ENCODE peak calls at places on chromosomes 12 and 14, in four cellular contexts. Y is uterus; T is CD8-positive, alpha-beta T cell; C is gastrocnemius medialis. Z is an unnamed sample.

GRCh38 chr14:90699016-90699415 is 117.2 kb downstream of the TTC7B start:
- DNase-seq in C (no peak), Y (no peak), T (no peak), Z (no peak)

GRCh38 chr14:96409701-96410100 is 17.8 kb downstream of the AK7 start:
- DNase-seq in T (no peak), Y (no peak), C (no peak), Z (no peak)

GRCh38 chr12:93526786-93527428 is 45.6 kb upstream of the SOCS2 start:
- DNase-seq in C (no peak), Y (no peak), T (no peak), Z (no peak)

GRCh38 chr12:58888131-58888783 is 32.0 kb downstream of the LRIG3 start:
- DNase-seq in T (no peak), Y (no peak), C (no peak), Z (no peak)

GRCh38 chr12:108457006-108457733 is 57.9 kb upstream of the FICD start:
- DNase-seq in Y (peak), T (no peak), C (no peak), Z (no peak)

GRCh38 chr14:74324945-74325361 is 22.2 kb upstream of the ABCD4 start:
- DNase-seq in C (no peak), Y (no peak), T (no peak), Z (no peak)

GRCh38 chr14:50828738-50829471 is 2.1 kb downstream of the NIN start:
- DNase-seq in C (no peak), T (no peak), Y (no peak), Z (no peak)

GRCh38 chr14:54348001-54348611 is 48.7 kb upstream of the CDKN3 start:
- DNase-seq in Y (no peak), T (no peak), C (no peak), Z (no peak)

GRCh38 chr14:101370593-101371569 is 190.4 kb upstream of the DIO3 start:
- DNase-seq in T (no peak), Y (no peak), C (no peak), Z (no peak)

DNA sequence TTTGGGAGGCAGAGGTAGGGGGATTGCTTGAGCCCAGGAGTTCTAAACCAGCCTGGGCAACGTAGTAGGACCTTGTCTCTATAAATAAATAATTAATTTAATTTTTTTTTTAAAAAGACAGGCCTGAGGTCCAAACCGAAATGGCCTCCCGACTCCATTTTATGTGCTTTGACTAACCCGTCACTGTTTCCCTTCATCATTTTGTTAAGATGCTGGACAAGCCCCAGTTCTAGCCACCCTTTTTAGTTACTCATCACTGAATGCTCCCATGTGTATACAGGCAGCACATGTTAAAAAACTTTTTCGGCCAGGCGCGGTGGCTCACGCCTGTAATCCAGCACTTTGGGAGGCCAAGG is 83.6 kb upstream of the RESF1 start:
- DNase-seq in C (no peak), T (no peak), Y (no peak), Z (no peak)
- H3K27ac ChIP-seq in C (peak), T (peak), Y (no peak), Z (peak)

DNA sequence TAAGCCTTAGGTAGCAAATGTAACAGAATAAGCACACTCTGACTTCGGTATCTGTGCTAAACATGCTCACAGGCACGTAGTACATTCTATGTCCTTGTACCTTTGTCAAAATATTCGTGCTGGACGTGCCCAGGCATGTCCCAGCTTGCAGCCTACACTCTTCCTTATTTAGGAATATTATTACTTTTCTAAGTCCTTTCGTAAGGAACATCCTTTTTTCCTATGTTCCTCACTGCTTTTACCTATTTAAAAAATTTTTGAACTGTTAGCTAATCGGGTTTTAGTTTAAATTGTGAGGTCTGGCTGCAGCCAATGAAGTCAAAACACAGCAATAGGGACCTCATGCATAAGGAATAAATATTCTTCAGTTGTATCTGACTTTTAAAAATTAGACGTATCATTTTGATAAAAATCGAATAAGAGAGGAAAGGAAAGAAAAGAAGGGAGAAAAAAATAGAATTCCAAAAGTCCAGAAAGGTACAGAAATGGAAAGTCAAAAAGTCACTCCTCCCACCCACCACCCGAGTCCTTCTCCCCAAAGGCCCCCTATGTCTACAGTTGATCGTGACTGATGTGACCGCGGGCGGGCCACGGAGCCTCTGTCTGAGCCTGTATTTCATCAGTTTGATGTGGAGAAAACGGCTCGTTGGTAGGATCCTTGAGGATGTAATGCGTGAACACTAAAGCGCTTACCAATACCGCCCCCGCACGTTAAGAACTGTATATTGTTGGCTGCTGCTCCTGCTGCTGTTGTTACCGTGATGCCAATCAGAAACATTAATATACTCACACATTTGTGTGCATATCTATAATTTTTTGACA is 24.4 kb upstream of the UBC start:
- DNase-seq in C (peak), Y (peak), T (peak), Z (peak)
- TF ChIP-seq CTCF in C (peak), Y (peak), T (peak), Z (peak)

GRCh38 chr14:93430319-93430801 is 379 bp upstream of the UNC79 start:
- DNase-seq in T (no peak), C (no peak), Y (no peak), Z (no peak)
- H3K27ac ChIP-seq in T (no peak), C (no peak), Y (no peak), Z (no peak)

GRCh38 chr14:56875104-56875675 is 64.9 kb upstream of the OTX2 start:
- DNase-seq in T (no peak), C (no peak), Y (no peak), Z (no peak)

GRCh38 chr14:56868660-56869059 is 58.4 kb upstream of the OTX2 start:
- DNase-seq in Y (no peak), C (no peak), T (no peak), Z (no peak)

GRCh38 chr14:56870336-56870735 is 60.1 kb upstream of the OTX2 start:
- DNase-seq in C (no peak), T (no peak), Y (no peak), Z (no peak)

GRCh38 chr14:56878766-56879165 is 68.5 kb upstream of the OTX2 start:
- DNase-seq in C (no peak), Y (no peak), T (no peak), Z (no peak)

GRCh38 chr14:56874375-56874774 is 64.1 kb upstream of the OTX2 start:
- DNase-seq in T (no peak), C (no peak), Y (no peak), Z (no peak)
- TF ChIP-seq CTCF in T (no peak), C (no peak), Y (no peak), Z (no peak)

GRCh38 chr12:27008070-27008469 is 6.1 kb downstream of the TM7SF3 start:
- DNase-seq in T (no peak), C (no peak), Y (no peak), Z (no peak)

GRCh38 chr12:27003421-27004311 is 10.5 kb downstream of the TM7SF3 start:
- DNase-seq in Y (no peak), T (no peak), C (no peak), Z (no peak)

GRCh38 chr12:27002141-27002540 is 12.0 kb downstream of the TM7SF3 start:
- DNase-seq in Y (no peak), C (no peak), T (no peak), Z (no peak)

GRCh38 chr12:27006797-27007467 is 7.3 kb downstream of the TM7SF3 start:
- DNase-seq in T (no peak), Y (no peak), C (no peak), Z (no peak)

DNA sequence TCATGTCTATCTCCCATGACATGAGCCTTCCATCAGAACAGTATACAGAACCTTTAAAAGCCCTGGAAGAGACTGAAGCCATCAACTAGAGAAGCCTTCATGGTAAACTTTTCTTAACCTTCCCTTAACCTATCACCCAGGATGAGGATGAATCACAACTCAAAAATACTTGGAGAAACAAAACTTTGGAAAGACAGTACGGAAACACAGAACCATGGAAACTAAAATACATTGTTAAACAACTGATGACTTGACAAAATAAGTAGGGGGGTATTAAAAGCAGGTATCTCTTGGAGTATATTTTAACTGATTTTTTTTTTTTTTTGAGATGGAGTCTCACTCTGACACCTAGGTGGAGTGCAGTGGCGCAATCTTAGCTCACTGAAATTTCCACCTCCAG is 8.7 kb downstream of the TM7SF3 start:
- DNase-seq in Y (no peak), T (no peak), C (no peak), Z (no peak)
- H3K27ac ChIP-seq in Y (no peak), T (no peak), C (no peak), Z (no peak)

GRCh38 chr12:9647825-9648700 is 21.4 kb upstream of the CLEC2D start:
- DNase-seq in Y (peak), C (peak), T (peak), Z (peak)
- TF ChIP-seq CTCF in Y (no peak), C (no peak), T (no peak), Z (no peak)

GRCh38 chr12:52193991-52194390 is 2.2 kb upstream of the KRT80 start:
- DNase-seq in C (no peak), Y (no peak), T (no peak), Z (no peak)

GRCh38 chr12:52191841-52192791 is at the start of gene KRT80:
- DNase-seq in T (no peak), C (peak), Y (peak), Z (no peak)

GRCh38 chr12:52197371-52198231 is 5.8 kb upstream of the KRT80 start:
- DNase-seq in T (no peak), Y (no peak), C (peak), Z (no peak)

GRCh38 chr12:52198454-52199215 is 6.8 kb upstream of the KRT80 start:
- DNase-seq in Y (no peak), T (no peak), C (no peak), Z (no peak)

GRCh38 chr12:52195065-52195730 is 3.4 kb upstream of the KRT80 start:
- DNase-seq in Y (peak), T (no peak), C (no peak), Z (no peak)
- H3K27ac ChIP-seq in Y (peak), T (no peak), C (no peak), Z (no peak)

GRCh38 chr12:131132118-131132892 is 178.6 kb downstream of the ADGRD1 start:
- DNase-seq in T (peak), Y (peak), C (peak), Z (peak)
- TF ChIP-seq CTCF in T (peak), Y (peak), C (peak), Z (peak)

GRCh38 chr12:89250213-89250612 is 102.1 kb downstream of the DUSP6 start:
- DNase-seq in Y (no peak), T (no peak), C (no peak), Z (no peak)
- H3K27ac ChIP-seq in Y (no peak), T (no peak), C (no peak), Z (no peak)

GRCh38 chr12:21065845-21066244 is 65.1 kb upstream of the SLCO1B1 start:
- DNase-seq in Y (no peak), C (no peak), T (no peak), Z (no peak)
- TF ChIP-seq CTCF in Y (no peak), C (no peak), T (no peak), Z (no peak)